ENCODE peak calls at places on chromosomes 13 and 19, in five cellular contexts. W is fibroblast of lung, X is OCI-LY7, G is astrocyte of the cerebellum, F is ovary. B is an unnamed sample.

GRCh38 chr19:1361601-1362384 is 21.9 kb upstream of the NDUFS7 start:
- DNase-seq in G (peak; percentile 82), X (no peak), F (no peak), W (peak; percentile 80), B (no peak)

GRCh38 chr13:75554981-75555380 is 5.4 kb downstream of the UCHL3 start:
- DNase-seq in G (no peak), W (no peak), F (no peak), X (no peak), B (no peak)

GRCh38 chr19:45528149-45528743 is 21.0 kb downstream of the VASP start:
- DNase-seq in W (peak; percentile 43), X (no peak), G (no peak), F (peak; percentile 51), B (peak; percentile 53)

GRCh38 chr13:43397110-43397509 is 373.7 kb downstream of the DNAJC15 start:
- DNase-seq in F (no peak), W (peak; percentile 39), X (no peak), G (peak; percentile 11), B (no peak)

GRCh38 chr19:46422344-46422743 is 6.4 kb downstream of the PNMA8C start:
- DNase-seq in G (no peak), F (no peak), X (no peak), W (no peak), B (no peak)

GRCh38 chr13:94233401-94233800 is 246.1 kb downstream of the DCT start:
- DNase-seq in W (peak; percentile 97), F (no peak), G (peak; percentile 75), X (no peak), B (no peak)

GRCh38 chr19:19087676-19088075 is 23.9 kb downstream of the SLC25A42 start:
- DNase-seq in G (no peak), X (no peak), F (no peak), W (no peak), B (no peak)

GRCh38 chr13:98420560-98421175 is 156.2 kb downstream of the STK24 start:
- DNase-seq in F (no peak), W (no peak), G (no peak), X (no peak), B (no peak)

GRCh38 chr13:110380359-110381028 is 73.4 kb downstream of the COL4A2 start:
- DNase-seq in G (no peak), W (peak; percentile 91), X (no peak), F (no peak), B (no peak)

GRCh38 chr13:37207646-37208045 is 102.2 kb upstream of the CSNK1A1L start:
- DNase-seq in G (no peak), X (no peak), W (no peak), F (no peak), B (no peak)

GRCh38 chr19:55005684-55006488 is 32.2 kb downstream of the GP6 start:
- DNase-seq in X (peak; percentile 96), F (no peak), W (peak; percentile 46), G (no peak), B (no peak)

GRCh38 chr13:113903912-113904311 is 40.0 kb upstream of the GAS6 start:
- DNase-seq in G (no peak), F (no peak), W (no peak), X (no peak), B (no peak)

GRCh38 chr13:41465215-41465907 is 8.0 kb downstream of the RGCC start:
- DNase-seq in X (peak; percentile 94), F (no peak), W (peak; percentile 81), G (peak; percentile 26), B (peak; percentile 87)

GRCh38 chr13:102825921-102826706 is 19.7 kb upstream of the ERCC5 start:
- DNase-seq in X (no peak), F (no peak), G (peak; percentile 93), W (peak; percentile 90), B (no peak)

GRCh38 chr19:991174-991931 is 7.2 kb downstream of the WDR18 start:
- DNase-seq in F (peak; percentile 54), X (peak; percentile 53), W (peak; percentile 60), G (no peak), B (peak; percentile 76)

GRCh38 chr19:12996542-12997094 is 1.3 kb downstream of the NFIX start:
- DNase-seq in X (no peak), F (peak; percentile 73), G (no peak), W (peak; percentile 43), B (no peak)

GRCh38 chr13:64819081-64819480 is 2411.1 kb downstream of the PCDH9 start:
- DNase-seq in F (no peak), W (peak; percentile 30), X (no peak), G (no peak), B (no peak)

GRCh38 chr13:46743191-46743590 is 53.8 kb downstream of the ESD start:
- DNase-seq in X (no peak), W (no peak), G (no peak), F (no peak), B (no peak)

GRCh38 chr13:96994030-96994848 is at the start of gene OXGR1:
- DNase-seq in F (no peak), X (no peak), W (no peak), G (no peak), B (peak; percentile 54)

GRCh38 chr19:39342647-39343305 is 555 bp downstream of the SAMD4B start:
- DNase-seq in X (no peak), F (peak; percentile 65), G (no peak), W (no peak), B (peak; percentile 53)

GRCh38 chr13:26992951-26993490 is 178.6 kb downstream of the USP12 start:
- DNase-seq in W (no peak), X (no peak), G (no peak), F (no peak), B (no peak)

GRCh38 chr13:49587311-49587847 is 2.0 kb upstream of the RCBTB1 start:
- DNase-seq in X (no peak), W (peak; percentile 30), G (no peak), F (no peak), B (no peak)

GRCh38 chr19:20179946-20180345 is 12.9 kb downstream of the ZNF486 start:
- DNase-seq in W (no peak), G (no peak), F (no peak), X (no peak), B (no peak)

GRCh38 chr13:44873486-44873885 is 115.8 kb downstream of the NUFIP1 start:
- DNase-seq in W (no peak), F (no peak), G (no peak), X (no peak), B (no peak)

GRCh38 chr13:66443926-66444325 is 786.2 kb downstream of the PCDH9 start:
- DNase-seq in W (no peak), G (no peak), F (no peak), X (no peak), B (no peak)

GRCh38 chr19:39940221-39940833 is 5.9 kb upstream of the FCGBP start:
- DNase-seq in X (no peak), G (no peak), F (no peak), W (no peak), B (no peak)

GRCh38 chr19:2476451-2477140 is 669 bp downstream of the GADD45B start:
- DNase-seq in W (no peak), G (no peak), F (peak; percentile 70), X (peak; percentile 59), B (peak; percentile 74)

GRCh38 chr19:3304871-3305423 is 61.4 kb upstream of the NFIC start:
- DNase-seq in X (peak; percentile 74), W (peak; percentile 81), G (peak; percentile 38), F (peak; percentile 86), B (peak; percentile 80)

GRCh38 chr19:28377077-28377476 is 835.9 kb downstream of the UQCRFS1 start:
- DNase-seq in F (no peak), G (no peak), W (peak; percentile 3), X (no peak), B (no peak)

DNA sequence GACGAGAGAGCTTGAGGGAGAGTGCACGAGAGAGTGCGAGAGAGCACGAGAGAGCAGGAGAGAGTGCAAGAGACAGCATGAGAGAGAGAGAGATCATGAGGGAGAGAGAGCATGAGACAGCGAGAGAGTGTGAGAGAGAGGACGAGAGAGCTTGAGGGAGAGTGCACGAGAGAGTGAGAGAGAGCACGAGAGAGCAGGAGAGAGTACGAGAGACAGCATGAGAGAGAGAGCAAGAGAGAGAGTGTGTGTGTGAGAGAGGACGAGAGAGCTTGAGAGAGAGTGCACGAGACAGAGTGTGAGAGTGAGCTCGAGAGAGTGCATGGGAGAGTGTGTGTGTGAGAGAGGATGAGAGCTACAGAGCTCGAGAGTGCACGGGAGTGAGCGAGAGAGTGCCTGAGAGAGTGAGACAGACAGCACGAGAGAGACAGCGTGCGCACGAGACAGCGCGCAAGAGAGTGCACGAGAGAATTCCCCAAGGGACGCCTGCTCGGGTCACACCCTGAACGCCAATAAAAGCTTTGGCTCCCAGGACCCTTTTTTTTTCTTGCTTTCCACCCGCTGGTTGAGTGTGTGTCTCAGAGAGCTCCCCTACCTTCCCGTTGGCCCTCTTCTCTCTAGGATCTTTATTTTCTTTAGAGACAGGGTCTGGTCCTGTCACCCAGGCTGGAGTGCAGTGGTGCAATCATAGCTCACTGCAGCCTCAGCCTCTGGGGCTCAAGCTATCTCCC is 3.7 kb downstream of the CD70 start:
- DNase-seq in F (no peak), W (peak; percentile 2), X (peak; percentile 75), G (no peak), B (peak; percentile 22)
- H3K4me3 ChIP-seq in F (no peak overlapping the region), W (no peak overlapping the region), X (peak overlapping the region; percentile 76), G (peak overlapping the region; percentile 11), B (no peak overlapping the region)

GRCh38 chr13:33679658-33680012 is 138.3 kb upstream of the RFC3 start:
- DNase-seq in F (no peak), G (no peak), W (no peak), X (no peak), B (no peak)
- H3K4me3 ChIP-seq in F (no peak overlapping the region), G (no peak overlapping the region), W (no peak overlapping the region), X (no peak overlapping the region), B (no peak overlapping the region)

GRCh38 chr19:57191141-57192063 is at the start of gene ZNF264:
- DNase-seq in F (peak; percentile 94), W (peak; percentile 88), G (peak; percentile 73), X (peak; percentile 80), B (peak; percentile 93)

GRCh38 chr19:57192064-57192395 is 730 bp downstream of the ZNF264 start:
- DNase-seq in G (no peak), W (no peak), F (no peak), X (no peak), B (no peak)

GRCh38 chr19:57192993-57193392 is 1.7 kb downstream of the ZNF264 start:
- DNase-seq in G (no peak), F (no peak), X (no peak), W (no peak), B (no peak)

DNA sequence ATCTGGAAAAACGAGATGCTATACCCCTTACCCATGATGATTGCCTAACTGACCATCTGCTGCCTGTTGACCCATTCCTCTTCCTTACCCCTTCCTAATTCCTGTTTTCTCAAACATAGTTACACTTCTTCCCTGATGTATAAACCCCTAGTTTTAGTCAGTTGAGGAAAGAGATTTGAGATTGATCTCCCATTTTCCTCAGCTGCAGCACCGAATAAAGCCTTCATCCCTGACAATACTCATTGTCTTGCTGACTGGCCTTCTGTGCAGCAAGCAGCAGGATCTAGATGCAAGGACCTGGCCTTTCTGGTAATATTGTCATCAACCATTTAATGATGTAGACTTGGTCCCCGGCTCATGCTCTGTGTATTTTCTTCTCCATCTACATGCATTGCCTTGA is 999 bp upstream of the ZNF264 start:
- DNase-seq in X (no peak), F (no peak), G (no peak), W (no peak), B (no peak)
- H3K4me3 ChIP-seq in X (no peak overlapping the region), F (no peak overlapping the region), G (no peak overlapping the region), W (no peak overlapping the region), B (no peak overlapping the region)

DNA sequence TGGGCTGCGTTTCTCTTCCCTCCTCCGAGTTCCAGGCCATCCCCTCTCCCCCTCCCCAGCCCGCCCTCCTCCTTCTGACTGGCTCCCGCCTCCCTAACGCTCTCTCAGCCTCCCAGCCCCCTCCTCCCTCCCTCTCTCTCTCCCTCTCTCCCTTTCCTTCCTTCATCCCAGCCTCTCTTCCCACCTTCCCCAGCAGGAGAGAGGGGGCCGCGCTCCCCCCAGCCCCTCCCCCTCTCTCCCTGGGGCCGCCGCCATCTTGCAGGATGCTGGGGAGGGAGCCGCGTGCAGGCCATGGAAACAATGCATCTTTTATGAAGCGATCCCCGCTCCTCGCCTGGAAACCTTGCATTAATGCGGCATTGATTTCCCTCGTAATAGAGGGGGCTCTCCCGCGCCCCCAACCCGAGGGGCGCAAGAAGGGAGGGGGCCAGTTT is 42.6 kb upstream of the ADGRL1 start:
- DNase-seq in G (peak; percentile 8), X (peak; percentile 27), F (peak; percentile 70), W (peak; percentile 65), B (peak; percentile 59)
- H3K4me3 ChIP-seq in G (peak overlapping the region; percentile 38), X (peak overlapping the region; percentile 64), F (peak overlapping the region; percentile 56), W (no peak overlapping the region), B (no peak overlapping the region)

B was measured in mucosa of descending colon.